ENCODE peak calls at places on chromosomes 5 and 9, in ten cellular contexts. S, H, I, W, F, R, X, O, P and D are unnamed samples.
A peak's percentile ranks its signal among the peaks of the same experiment; 100 is the strongest.

GRCh38 chr5:377326-377981 is 55.9 kb downstream of the AHRR start:
- DNase-seq in S (no peak), H (no peak), I (peak; percentile 11), W (no peak), F (peak; percentile 32), R (no peak), X (peak; percentile 3), O (no peak), P (no peak), D (peak; percentile 56)

GRCh38 chr9:101445353-101446029 is 9.9 kb upstream of the ALDOB start:
- DNase-seq in S (no peak), H (no peak), I (no peak), W (no peak), F (no peak), R (no peak), X (no peak), O (no peak), P (no peak), D (no peak)

GRCh38 chr5:59037453-59038168 is 454.7 kb downstream of the RAB3C start:
- DNase-seq in S (no peak), H (no peak), I (no peak), W (no peak), F (no peak), R (no peak), X (no peak), O (no peak), P (no peak), D (no peak)

GRCh38 chr5:53712327-53712726 is 151.9 kb downstream of the NDUFS4 start:
- DNase-seq in S (no peak), H (no peak), I (no peak), W (no peak), F (no peak), R (no peak), X (no peak), O (no peak), P (peak; percentile 81), D (peak; percentile 53)

GRCh38 chr5:158543539-158544387 is 556.0 kb downstream of the EBF1 start:
- DNase-seq in S (no peak), H (no peak), I (no peak), W (no peak), F (no peak), R (no peak), X (no peak), O (no peak), P (no peak), D (no peak)

GRCh38 chr9:133273819-133274218 is 1.2 kb downstream of the ABO start:
- DNase-seq in S (no peak), H (no peak), I (no peak), W (no peak), F (no peak), R (no peak), X (no peak), O (no peak), P (no peak), D (no peak)

GRCh38 chr5:135227064-135228022 is 171.7 kb downstream of the MACROH2A1 start:
- DNase-seq in S (no peak), H (no peak), I (no peak), W (no peak), F (no peak), R (no peak), X (no peak), O (no peak), P (no peak), D (peak; percentile 49)

GRCh38 chr9:130857864-130858730 is 23.0 kb downstream of the ABL1 start:
- DNase-seq in S (no peak), H (no peak), I (no peak), W (no peak), F (peak; percentile 91), R (peak; percentile 67), X (peak; percentile 65), O (no peak), P (peak; percentile 80), D (peak; percentile 93)

GRCh38 chr5:67998709-67999251 is 216.8 kb upstream of the PIK3R1 start:
- DNase-seq in S (no peak), H (no peak), I (peak; percentile 59), W (no peak), F (peak; percentile 87), R (peak; percentile 44), X (peak; percentile 30), O (peak; percentile 65), P (no peak), D (peak; percentile 81)

GRCh38 chr5:117333011-117333410 is 758.4 kb upstream of the SEMA6A start:
- DNase-seq in S (no peak), H (no peak), I (no peak), W (no peak), F (no peak), R (no peak), X (no peak), O (no peak), P (no peak), D (no peak)

GRCh38 chr5:16727937-16728336 is 111.1 kb upstream of the RETREG1 start:
- DNase-seq in S (no peak), H (no peak), I (peak; percentile 65), W (no peak), F (no peak), R (peak; percentile 16), X (no peak), O (no peak), P (no peak), D (peak; percentile 69)

GRCh38 chr9:124210697-124211096 is 47.1 kb upstream of the NEK6 start:
- DNase-seq in S (no peak), H (no peak), I (no peak), W (no peak), F (no peak), R (no peak), X (no peak), O (no peak), P (no peak), D (no peak)

GRCh38 chr9:124209279-124209678 is 48.5 kb upstream of the NEK6 start:
- DNase-seq in S (peak; percentile 83), H (peak; percentile 29), I (no peak), W (no peak), F (no peak), R (no peak), X (no peak), O (no peak), P (no peak), D (peak; percentile 40)

GRCh38 chr9:124206391-124206790 is 51.4 kb upstream of the NEK6 start:
- DNase-seq in S (no peak), H (no peak), I (no peak), W (no peak), F (no peak), R (no peak), X (no peak), O (no peak), P (no peak), D (no peak)

GRCh38 chr9:124209774-124210173 is 48.0 kb upstream of the NEK6 start:
- DNase-seq in S (no peak), H (no peak), I (no peak), W (no peak), F (no peak), R (no peak), X (no peak), O (no peak), P (no peak), D (no peak)

GRCh38 chr9:124208571-124208970 is 49.2 kb upstream of the NEK6 start:
- DNase-seq in S (no peak), H (no peak), I (no peak), W (no peak), F (no peak), R (no peak), X (no peak), O (no peak), P (no peak), D (peak; percentile 39)
- H3K4me1 ChIP-seq in S (no peaks in the 10 kb centered on the region), H (no peaks in the 10 kb centered on the region), I (peaks cover 12% of the 10 kb centered on the region), W (no peaks in the 10 kb centered on the region), F (no peaks in the 10 kb centered on the region), R (peaks cover 4% of the 10 kb centered on the region), X (no peaks in the 10 kb centered on the region), O (no peaks in the 10 kb centered on the region), P (no peaks in the 10 kb centered on the region), D (no peaks in the 10 kb centered on the region)

DNA sequence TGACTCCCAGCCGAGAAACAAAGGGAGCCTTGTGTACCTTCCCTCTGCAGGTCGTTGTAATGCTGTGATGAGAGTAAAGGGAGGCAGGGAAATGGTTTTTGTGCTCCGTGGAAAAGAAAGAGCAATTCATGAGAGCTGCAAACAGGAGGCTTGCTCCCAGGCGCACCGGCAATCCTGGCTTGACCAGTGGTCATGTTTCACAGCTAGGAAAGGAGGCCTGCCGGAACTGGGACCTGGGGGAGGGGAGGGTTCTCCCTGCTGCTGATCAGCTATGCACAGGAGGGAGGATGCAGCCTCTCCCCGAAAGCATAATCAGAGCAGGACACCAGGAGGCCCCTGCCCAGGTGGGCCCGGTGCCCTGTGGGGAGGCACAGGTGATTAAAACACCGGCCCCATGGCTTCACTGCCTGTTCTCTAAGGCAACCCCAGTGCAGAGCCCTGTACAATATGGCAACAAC is 131.3 kb downstream of the ZDHHC21 start:
- DNase-seq in S (peak; percentile 53), H (peak; percentile 17), I (no peak), W (no peak), F (no peak), R (no peak), X (no peak), O (no peak), P (peak; percentile 47), D (no peak)
- H3K4me1 ChIP-seq in S (peaks cover 11% of the 10 kb centered on the region), H (no peaks in the 10 kb centered on the region), I (no peaks in the 10 kb centered on the region), W (no peaks in the 10 kb centered on the region), F (no peaks in the 10 kb centered on the region), R (no peaks in the 10 kb centered on the region), X (no peaks in the 10 kb centered on the region), O (no peaks in the 10 kb centered on the region), P (no peaks in the 10 kb centered on the region), D (no peaks in the 10 kb centered on the region)

GRCh38 chr5:10827571-10827970 is 66.5 kb upstream of the DAP start:
- DNase-seq in S (no peak), H (no peak), I (no peak), W (no peak), F (no peak), R (no peak), X (no peak), O (no peak), P (no peak), D (no peak)
- H3K4me1 ChIP-seq in S (no peaks in the 10 kb centered on the region), H (no peaks in the 10 kb centered on the region), I (no peaks in the 10 kb centered on the region), W (peaks cover 2% of the 10 kb centered on the region), F (no peaks in the 10 kb centered on the region), R (peaks cover 6% of the 10 kb centered on the region), X (peaks cover 11% of the 10 kb centered on the region), O (no peaks in the 10 kb centered on the region), P (no peaks in the 10 kb centered on the region), D (no peaks in the 10 kb centered on the region)

GRCh38 chr9:109471994-109472393 is 26.1 kb downstream of the PTPN3 start:
- DNase-seq in S (no peak), H (no peak), I (no peak), W (no peak), F (no peak), R (no peak), X (no peak), O (no peak), P (peak; percentile 67), D (no peak)

GRCh38 chr9:109473329-109473728 is 24.8 kb downstream of the PTPN3 start:
- DNase-seq in S (no peak), H (no peak), I (no peak), W (no peak), F (no peak), R (peak; percentile 27), X (no peak), O (no peak), P (peak; percentile 41), D (no peak)

GRCh38 chr9:109475526-109475925 is 22.6 kb downstream of the PTPN3 start:
- DNase-seq in S (no peak), H (no peak), I (no peak), W (no peak), F (peak; percentile 74), R (no peak), X (no peak), O (no peak), P (no peak), D (no peak)

GRCh38 chr9:109474944-109475343 is 23.2 kb downstream of the PTPN3 start:
- DNase-seq in S (no peak), H (no peak), I (no peak), W (no peak), F (no peak), R (no peak), X (no peak), O (no peak), P (no peak), D (no peak)

GRCh38 chr9:109474170-109474569 is 23.9 kb downstream of the PTPN3 start:
- DNase-seq in S (no peak), H (no peak), I (no peak), W (no peak), F (no peak), R (no peak), X (no peak), O (no peak), P (no peak), D (no peak)
- H3K4me1 ChIP-seq in S (no peaks in the 10 kb centered on the region), H (no peaks in the 10 kb centered on the region), I (no peaks in the 10 kb centered on the region), W (no peaks in the 10 kb centered on the region), F (no peaks in the 10 kb centered on the region), R (peaks cover 53% of the 10 kb centered on the region), X (no peaks in the 10 kb centered on the region), O (peaks cover 6% of the 10 kb centered on the region), P (peaks cover 48% of the 10 kb centered on the region), D (no peaks in the 10 kb centered on the region)